ENCODE peak calls at places on chromosome 12, in six cellular contexts. N is upper lobe of left lung, L is A549, F is suprapubic skin, M is GM12878, P is tibial nerve. Q is an unnamed sample.

GRCh38 chr12:2336409-2336829 is 283.6 kb downstream of the CACNA1C start:
- DNase-seq in P (peak; percentile 28), N (no peak), L (no peak), F (no peak), M (peak; percentile 85), Q (no peak)

GRCh38 chr12:123474493-123475255 is 16.7 kb downstream of the SNRNP35 start:
- DNase-seq in L (no peak), P (no peak), F (no peak), N (no peak), M (no peak), Q (no peak)

GRCh38 chr12:49131973-49132461 is 822 bp upstream of the TUBA1B start:
- DNase-seq in L (peak; percentile 41), F (no peak), M (no peak), P (peak; percentile 8), N (no peak), Q (no peak)

GRCh38 chr12:98403936-98404335 is 111.5 kb upstream of the TMPO start:
- DNase-seq in P (no peak), L (no peak), N (no peak), M (no peak), F (no peak), Q (no peak)

GRCh38 chr12:95740751-95741150 is 49.8 kb downstream of the NTN4 start:
- DNase-seq in P (no peak), M (no peak), F (no peak), L (no peak), N (no peak), Q (no peak)

GRCh38 chr12:50062733-50063452 is 5.5 kb downstream of the ASIC1 start:
- DNase-seq in N (no peak), L (no peak), P (no peak), M (no peak), F (no peak), Q (no peak)

GRCh38 chr12:7130791-7131501 is 775 bp downstream of the CLSTN3 start:
- DNase-seq in L (no peak), F (no peak), P (peak; percentile 34), M (no peak), N (no peak), Q (no peak)

GRCh38 chr12:72261885-72262284 is 10.3 kb upstream of the TRHDE start:
- DNase-seq in F (no peak), L (no peak), P (no peak), N (no peak), M (no peak), Q (no peak)

GRCh38 chr12:115072712-115073111 is 388.7 kb upstream of the TBX3 start:
- DNase-seq in N (no peak), M (no peak), P (no peak), F (no peak), L (no peak), Q (no peak)

GRCh38 chr12:65941388-65941787 is 117.1 kb downstream of the HMGA2 start:
- DNase-seq in M (no peak), L (no peak), N (no peak), F (no peak), P (no peak), Q (no peak)

GRCh38 chr12:50642035-50642451 is 121.9 kb upstream of the ATF1 start:
- DNase-seq in L (peak; percentile 22), P (no peak), N (no peak), M (no peak), F (no peak), Q (no peak)

GRCh38 chr12:48189331-48190125 is 6.1 kb downstream of the CCDC184 start:
- DNase-seq in M (peak; percentile 34), L (peak; percentile 56), F (no peak), P (peak; percentile 90), N (no peak), Q (peak; percentile 80)

GRCh38 chr12:10554228-10554970 is 48.7 kb downstream of the EIF2S3B start:
- DNase-seq in L (no peak), M (no peak), N (no peak), P (no peak), F (no peak), Q (no peak)

GRCh38 chr12:130121246-130122005 is 40.8 kb upstream of the FZD10 start:
- DNase-seq in F (no peak), N (no peak), L (no peak), P (no peak), M (no peak), Q (no peak)

GRCh38 chr12:105554223-105554678 is 223.8 kb downstream of the C12orf75 start:
- DNase-seq in M (no peak), P (no peak), L (no peak), N (no peak), F (no peak), Q (no peak)

GRCh38 chr12:42886160-42886559 is 296.6 kb upstream of the PRICKLE1 start:
- DNase-seq in L (no peak), P (no peak), F (no peak), M (no peak), N (no peak), Q (no peak)

DNA sequence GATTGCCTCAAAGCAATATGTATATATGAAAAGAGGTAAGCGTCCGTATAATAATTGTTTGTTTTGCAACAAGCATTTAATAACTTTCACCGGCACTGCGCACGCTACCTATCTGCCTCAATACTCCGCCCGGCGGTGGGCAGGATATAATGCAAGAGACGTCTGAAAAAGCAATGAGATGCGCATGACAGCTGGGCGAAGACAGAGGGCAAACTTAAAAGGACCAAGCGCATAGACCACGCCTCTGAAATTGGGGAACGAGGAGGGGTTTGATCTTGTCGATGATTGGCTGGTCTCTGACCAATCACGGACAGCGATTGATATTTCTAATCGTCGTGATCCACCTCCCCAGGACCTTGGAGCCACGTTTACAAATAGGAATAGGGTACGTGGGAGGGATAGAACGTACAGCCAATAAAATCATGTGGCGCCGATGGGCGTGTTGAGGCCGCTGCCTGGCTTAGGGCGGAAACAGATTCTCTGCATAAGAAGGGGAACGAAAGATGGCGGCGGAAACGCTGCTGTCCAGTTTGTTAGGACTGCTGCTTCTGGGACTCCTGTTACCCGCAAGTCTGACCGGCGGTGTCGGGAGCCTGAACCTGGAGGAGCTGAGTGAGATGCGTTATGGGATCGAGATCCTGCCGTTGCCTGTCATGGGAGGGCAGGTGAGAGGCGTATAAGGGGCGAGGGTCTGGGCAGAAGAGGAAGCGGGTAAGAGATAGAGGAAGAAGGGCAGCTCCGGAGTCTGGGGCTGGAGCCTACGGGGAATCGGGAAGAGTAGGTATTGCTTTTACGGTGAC is at the start of gene OS9:
- DNase-seq in M (peak; percentile 100), L (peak; percentile 97), P (peak; percentile 98), F (peak; percentile 99), N (peak; percentile 79), Q (peak; percentile 99)
- TF ChIP-seq POLR2A in M (peak; percentile 100), L (peak; percentile 97), P (peak; percentile 73), F (no peak), N (peak; percentile 89), Q (peak; percentile 69)

GRCh38 chr12:27193854-27194544 is 50.1 kb upstream of the STK38L start:
- DNase-seq in M (no peak), N (no peak), P (no peak), F (no peak), L (no peak), Q (peak; percentile 94)
- TF ChIP-seq EP300 in M (no peak), N (no peak), P (no peak), F (no peak), L (no peak), Q (peak; percentile 79)

GRCh38 chr12:67650127-67650495 is 1.6 kb downstream of the DYRK2 start:
- DNase-seq in N (peak; percentile 21), F (no peak), L (peak; percentile 19), M (no peak), P (peak; percentile 15), Q (no peak)

GRCh38 chr12:67647251-67647546 is 1.3 kb upstream of the DYRK2 start:
- DNase-seq in M (no peak), L (no peak), P (no peak), N (no peak), F (no peak), Q (no peak)

GRCh38 chr12:67647547-67648305 is 819 bp upstream of the DYRK2 start:
- DNase-seq in P (peak; percentile 73), N (peak; percentile 87), M (no peak), F (peak; percentile 90), L (peak; percentile 87), Q (peak; percentile 93)

GRCh38 chr12:67649165-67650126 is 901 bp downstream of the DYRK2 start:
- DNase-seq in F (peak; percentile 74), M (no peak), P (no peak), L (peak; percentile 31), N (peak; percentile 90), Q (peak; percentile 74)

GRCh38 chr12:67648306-67649164 is at the start of gene DYRK2:
- DNase-seq in L (peak; percentile 70), P (peak; percentile 70), N (peak; percentile 97), F (peak; percentile 83), M (no peak), Q (peak; percentile 90)
- TF ChIP-seq POLR2A in L (peak; percentile 93), P (peak; percentile 83), N (peak; percentile 90), F (peak; percentile 36), M (peak; percentile 94), Q (peak; percentile 65)

GRCh38 chr12:108666326-108666995 is 32.8 kb upstream of the SELPLG start:
- DNase-seq in L (no peak), N (no peak), P (peak; percentile 43), F (peak; percentile 82), M (no peak), Q (peak; percentile 84)

GRCh38 chr12:108667349-108667748 is 33.7 kb upstream of the SELPLG start:
- DNase-seq in F (no peak), N (no peak), P (no peak), L (no peak), M (no peak), Q (no peak)

GRCh38 chr12:108665608-108666202 is 32.0 kb upstream of the SELPLG start:
- DNase-seq in M (no peak), F (no peak), P (no peak), N (no peak), L (no peak), Q (no peak)

GRCh38 chr12:108663324-108664015 is 29.8 kb upstream of the SELPLG start:
- DNase-seq in P (no peak), F (no peak), N (no peak), L (no peak), M (no peak), Q (no peak)

DNA sequence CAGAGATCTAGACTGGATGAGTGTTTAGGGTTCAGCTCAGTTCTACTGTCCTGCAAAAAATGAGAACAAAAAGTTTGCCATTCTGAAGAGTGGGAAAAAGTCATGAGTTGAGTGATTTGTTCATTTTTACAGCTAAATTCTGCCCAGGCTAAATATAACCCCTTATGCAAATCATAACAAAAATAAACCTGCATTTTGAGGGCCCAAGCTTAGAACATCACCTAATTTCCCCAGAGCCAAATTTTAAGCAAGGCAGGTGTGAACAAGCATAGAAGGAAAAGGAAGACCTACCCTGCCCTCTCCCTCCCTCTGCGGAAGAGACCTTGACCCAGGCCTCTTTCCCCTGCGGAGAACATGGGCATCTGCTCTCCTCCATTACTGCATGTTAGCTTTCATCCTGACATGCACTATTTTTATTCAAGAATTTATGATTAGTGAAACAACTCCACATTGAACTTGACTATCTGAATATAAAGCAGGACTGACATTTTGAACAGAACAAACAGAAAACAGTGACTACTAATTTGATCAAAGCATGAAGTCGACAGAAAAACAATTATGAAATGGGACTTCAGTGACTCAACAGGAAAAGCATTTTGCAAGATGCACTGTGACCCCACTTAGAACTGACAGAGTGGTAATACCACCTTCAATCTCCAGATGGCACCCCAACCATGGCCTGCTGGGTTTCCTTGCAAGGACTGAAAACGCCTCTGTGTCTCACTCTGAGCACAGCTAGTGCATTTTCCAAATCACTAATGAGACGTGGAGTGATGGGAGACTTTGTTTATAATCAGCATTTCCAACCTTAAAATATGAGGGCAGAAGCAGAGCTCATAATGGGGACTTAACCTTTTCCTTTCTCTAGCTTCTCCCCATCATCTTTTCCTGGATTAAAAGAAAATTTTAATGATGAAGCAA is 30.9 kb upstream of the SELPLG start:
- DNase-seq in N (no peak), M (peak; percentile 91), F (peak; percentile 91), P (peak; percentile 98), L (peak; percentile 82), Q (peak; percentile 97)
- TF ChIP-seq EP300 in N (no peak), M (peak; percentile 71), F (no peak), P (peak; percentile 96), L (no peak), Q (no peak)

GRCh38 chr12:56046027-56046780 is 4.5 kb downstream of the RPS26 start:
- DNase-seq in P (no peak), N (no peak), L (no peak), F (no peak), M (no peak), Q (no peak)
- TF ChIP-seq POLR2A in P (no peak), N (no peak), L (peak; percentile 10), F (no peak), M (peak; percentile 33), Q (no peak)

Q was measured in sigmoid colon.